ENCODE peak calls at places on chromosomes 16 and 17, in six cellular contexts. H is T-helper 17 cell, K is GM12865, U is activated gamma-delta T cell, W is EL, B is substantia nigra. Z is an unnamed sample.

GRCh38 chr17:64188088-64188487 is 58.1 kb upstream of the ERN1 start:
- DNase-seq in H (no peak), K (no peak), U (no peak), W (no peak), B (no peak), Z (no peak)

GRCh38 chr16:49592507-49593422 is 219.2 kb downstream of the C16orf78 start:
- DNase-seq in H (no peak), K (peak), U (no peak), W (peak), B (no peak), Z (no peak)

GRCh38 chr17:17774009-17774881 is 62.5 kb downstream of the SREBF1 start:
- DNase-seq in H (no peak), K (no peak), U (no peak), W (no peak), B (no peak), Z (no peak)

GRCh38 chr17:38735161-38735997 is 5.2 kb downstream of the CISD3 start:
- DNase-seq in H (peak), K (peak), U (no peak), W (no peak), B (peak), Z (no peak)

GRCh38 chr17:8005951-8006730 is 3.7 kb downstream of the GUCY2D start:
- DNase-seq in H (no peak), K (peak), U (no peak), W (no peak), B (no peak), Z (no peak)

GRCh38 chr16:11398136-11398535 is 52.9 kb downstream of the RMI2 start:
- DNase-seq in H (no peak), K (no peak), U (no peak), W (no peak), B (no peak), Z (no peak)

GRCh38 chr17:56096026-56096807 is 57.1 kb upstream of the ANKFN1 start:
- DNase-seq in H (no peak), K (no peak), U (no peak), W (peak), B (no peak), Z (no peak)

GRCh38 chr16:31221357-31222160 is 4.6 kb upstream of the PYDC1 start:
- DNase-seq in H (no peak), K (no peak), U (no peak), W (no peak), B (no peak), Z (no peak)

GRCh38 chr17:7951143-7951792 is 19.3 kb downstream of the CNTROB start:
- DNase-seq in H (no peak), K (peak), U (no peak), W (no peak), B (no peak), Z (no peak)